ENCODE peak calls at places on chromosome 10, in nine cellular contexts. X, C, D, L, M, R, Z, K and H are unnamed samples.

GRCh38 chr10:127470911-127471310 is 78.2 kb upstream of the NPS start:
- DNase-seq in X (no peak), C (no peak), D (no peak), L (no peak), M (no peak), R (no peak), Z (no peak), K (no peak), H (no peak)

GRCh38 chr10:24722676-24723385 is 856 bp downstream of the ARHGAP21 start:
- DNase-seq in X (peak), C (no peak), D (peak), L (peak), M (no peak), R (peak), Z (peak), K (no peak), H (no peak)

GRCh38 chr10:62047960-62048383 is 146.5 kb downstream of the ARID5B start:
- DNase-seq in X (no peak), C (no peak), D (no peak), L (peak), M (no peak), R (no peak), Z (no peak), K (no peak), H (no peak)

GRCh38 chr10:62278461-62278910 is 9.8 kb upstream of the RTKN2 start:
- DNase-seq in X (no peak), C (no peak), D (no peak), L (peak), M (no peak), R (no peak), Z (no peak), K (no peak), H (no peak)

GRCh38 chr10:123154943-123155505 is 822 bp downstream of the BUB3 start:
- DNase-seq in X (no peak), C (no peak), D (no peak), L (peak), M (no peak), R (peak), Z (no peak), K (no peak), H (no peak)

GRCh38 chr10:95056744-95057363 is 12.4 kb downstream of the CYP2C8 start:
- DNase-seq in X (no peak), C (no peak), D (no peak), L (no peak), M (no peak), R (no peak), Z (no peak), K (no peak), H (no peak)

GRCh38 chr10:70773965-70774809 is 11.0 kb downstream of the TBATA start:
- DNase-seq in X (no peak), C (no peak), D (no peak), L (no peak), M (no peak), R (no peak), Z (no peak), K (no peak), H (no peak)

GRCh38 chr10:125548356-125548755 is 134.6 kb downstream of the TEX36 start:
- DNase-seq in X (no peak), C (no peak), D (no peak), L (no peak), M (no peak), R (no peak), Z (no peak), K (no peak), H (no peak)

GRCh38 chr10:58909881-58910280 is 266.6 kb upstream of the PHYHIPL start:
- DNase-seq in X (no peak), C (no peak), D (no peak), L (no peak), M (no peak), R (no peak), Z (no peak), K (no peak), H (no peak)

GRCh38 chr10:79502561-79503309 is 9.6 kb upstream of the EIF5AL1 start:
- DNase-seq in X (no peak), C (no peak), D (no peak), L (no peak), M (peak), R (peak), Z (no peak), K (no peak), H (no peak)